ENCODE peak calls at places on chromosome 13, in nine cellular contexts. One of them, this sample, is unnamed.

GRCh38 chr13:60398438-60398891 is 1.4 kb downstream of the TDRD3 start:
- DNase-seq in body of pancreas: no peak
- DNase-seq in lower leg skin: no peak
- DNase-seq in lung: no peak
- DNase-seq in cardiac muscle cell: no peak
- DNase-seq in thoracic aorta: no peak
- DNase-seq in OCI-LY7: no peak
- DNase-seq in gastrocnemius medialis: no peak
- DNase-seq in tibial artery: no peak
- DNase-seq in this sample: no peak

GRCh38 chr13:28568286-28568685 is 73.4 kb upstream of the FLT1 start:
- DNase-seq in lung: peak; percentile 40
- DNase-seq in OCI-LY7: no peak
- DNase-seq in thoracic aorta: no peak
- DNase-seq in gastrocnemius medialis: peak; percentile 17
- DNase-seq in tibial artery: peak; percentile 34
- DNase-seq in body of pancreas: peak; percentile 79
- DNase-seq in cardiac muscle cell: peak; percentile 55
- DNase-seq in lower leg skin: peak; percentile 32
- DNase-seq in this sample: peak; percentile 15

GRCh38 chr13:38680912-38681311 is 6.0 kb upstream of the FREM2 start:
- DNase-seq in thoracic aorta: no peak
- DNase-seq in lung: no peak
- DNase-seq in gastrocnemius medialis: no peak
- DNase-seq in body of pancreas: no peak
- DNase-seq in cardiac muscle cell: no peak
- DNase-seq in lower leg skin: no peak
- DNase-seq in OCI-LY7: no peak
- DNase-seq in tibial artery: no peak
- DNase-seq in this sample: no peak

GRCh38 chr13:26967119-26968038 is 204.2 kb downstream of the USP12 start:
- DNase-seq in OCI-LY7: no peak
- DNase-seq in lower leg skin: no peak
- DNase-seq in body of pancreas: no peak
- DNase-seq in tibial artery: no peak
- DNase-seq in cardiac muscle cell: peak; percentile 70
- DNase-seq in lung: no peak
- DNase-seq in gastrocnemius medialis: no peak
- DNase-seq in thoracic aorta: no peak
- DNase-seq in this sample: no peak

GRCh38 chr13:91893040-91893439 is 494.6 kb downstream of the GPC5 start:
- DNase-seq in cardiac muscle cell: no peak
- DNase-seq in body of pancreas: no peak
- DNase-seq in lung: no peak
- DNase-seq in gastrocnemius medialis: no peak
- DNase-seq in OCI-LY7: no peak
- DNase-seq in tibial artery: no peak
- DNase-seq in thoracic aorta: no peak
- DNase-seq in lower leg skin: no peak
- DNase-seq in this sample: no peak

GRCh38 chr13:49052801-49053200 is 77.1 kb downstream of the FNDC3A start:
- DNase-seq in lower leg skin: no peak
- DNase-seq in OCI-LY7: no peak
- DNase-seq in gastrocnemius medialis: no peak
- DNase-seq in thoracic aorta: no peak
- DNase-seq in lung: no peak
- DNase-seq in tibial artery: no peak
- DNase-seq in body of pancreas: no peak
- DNase-seq in cardiac muscle cell: no peak
- DNase-seq in this sample: no peak

GRCh38 chr13:21504379-21504778 is 45.3 kb upstream of the ZDHHC20 start:
- DNase-seq in body of pancreas: no peak
- DNase-seq in thoracic aorta: no peak
- DNase-seq in cardiac muscle cell: no peak
- DNase-seq in OCI-LY7: no peak
- DNase-seq in lower leg skin: no peak
- DNase-seq in tibial artery: no peak
- DNase-seq in lung: no peak
- DNase-seq in gastrocnemius medialis: no peak
- DNase-seq in this sample: no peak

GRCh38 chr13:82330499-82330898 is 1551.8 kb downstream of the SLITRK1 start:
- DNase-seq in body of pancreas: no peak
- DNase-seq in cardiac muscle cell: peak; percentile 24
- DNase-seq in thoracic aorta: no peak
- DNase-seq in OCI-LY7: peak; percentile 26
- DNase-seq in tibial artery: no peak
- DNase-seq in lower leg skin: no peak
- DNase-seq in gastrocnemius medialis: no peak
- DNase-seq in lung: no peak
- DNase-seq in this sample: no peak

GRCh38 chr13:109836629-109837607 is 50.5 kb upstream of the IRS2 start:
- DNase-seq in tibial artery: no peak
- DNase-seq in gastrocnemius medialis: no peak
- DNase-seq in lower leg skin: no peak
- DNase-seq in OCI-LY7: no peak
- DNase-seq in body of pancreas: peak; percentile 33
- DNase-seq in thoracic aorta: no peak
- DNase-seq in cardiac muscle cell: no peak
- DNase-seq in lung: no peak
- DNase-seq in this sample: no peak

GRCh38 chr13:30792257-30793000 is 57.1 kb downstream of the ALOX5AP start:
- DNase-seq in OCI-LY7: no peak
- DNase-seq in thoracic aorta: peak; percentile 38
- DNase-seq in body of pancreas: peak; percentile 62
- DNase-seq in tibial artery: peak; percentile 79
- DNase-seq in gastrocnemius medialis: peak; percentile 25
- DNase-seq in cardiac muscle cell: peak; percentile 96
- DNase-seq in lung: peak; percentile 55
- DNase-seq in lower leg skin: peak; percentile 61
- DNase-seq in this sample: no peak

GRCh38 chr13:40764587-40765403 is 6.2 kb downstream of the MRPS31 start:
- DNase-seq in thoracic aorta: no peak
- DNase-seq in gastrocnemius medialis: no peak
- DNase-seq in tibial artery: no peak
- DNase-seq in OCI-LY7: no peak
- DNase-seq in lung: no peak
- DNase-seq in lower leg skin: no peak
- DNase-seq in cardiac muscle cell: no peak
- DNase-seq in body of pancreas: peak; percentile 62
- DNase-seq in this sample: peak; percentile 27

GRCh38 chr13:26502826-26503225 is 54.7 kb upstream of the WASF3 start:
- DNase-seq in tibial artery: peak; percentile 75
- DNase-seq in OCI-LY7: no peak
- DNase-seq in thoracic aorta: no peak
- DNase-seq in lung: no peak
- DNase-seq in gastrocnemius medialis: peak; percentile 37
- DNase-seq in cardiac muscle cell: peak; percentile 80
- DNase-seq in body of pancreas: no peak
- DNase-seq in lower leg skin: peak; percentile 62
- DNase-seq in this sample: no peak

GRCh38 chr13:28719656-28720055 is 886 bp upstream of the SLC46A3 start:
- DNase-seq in gastrocnemius medialis: no peak
- DNase-seq in lung: no peak
- DNase-seq in OCI-LY7: no peak
- DNase-seq in thoracic aorta: no peak
- DNase-seq in body of pancreas: no peak
- DNase-seq in lower leg skin: no peak
- DNase-seq in cardiac muscle cell: peak; percentile 83
- DNase-seq in tibial artery: no peak
- DNase-seq in this sample: no peak

GRCh38 chr13:111853766-111854165 is 213.2 kb upstream of the SOX1 start:
- DNase-seq in cardiac muscle cell: no peak
- DNase-seq in lung: no peak
- DNase-seq in thoracic aorta: no peak
- DNase-seq in body of pancreas: no peak
- DNase-seq in gastrocnemius medialis: no peak
- DNase-seq in lower leg skin: no peak
- DNase-seq in tibial artery: no peak
- DNase-seq in OCI-LY7: no peak
- DNase-seq in this sample: no peak

GRCh38 chr13:82802528-82802927 is 1079.7 kb downstream of the SLITRK1 start:
- DNase-seq in gastrocnemius medialis: no peak
- DNase-seq in OCI-LY7: no peak
- DNase-seq in thoracic aorta: no peak
- DNase-seq in lower leg skin: no peak
- DNase-seq in tibial artery: no peak
- DNase-seq in cardiac muscle cell: peak; percentile 14
- DNase-seq in body of pancreas: no peak
- DNase-seq in lung: no peak
- DNase-seq in this sample: no peak

GRCh38 chr13:39148513-39148961 is 110.3 kb downstream of the NHLRC3 start:
- DNase-seq in lower leg skin: peak; percentile 16
- DNase-seq in lung: no peak
- DNase-seq in thoracic aorta: no peak
- DNase-seq in tibial artery: peak; percentile 33
- DNase-seq in OCI-LY7: no peak
- DNase-seq in cardiac muscle cell: peak; percentile 90
- DNase-seq in gastrocnemius medialis: peak; percentile 11
- DNase-seq in body of pancreas: no peak
- DNase-seq in this sample: no peak

DNA sequence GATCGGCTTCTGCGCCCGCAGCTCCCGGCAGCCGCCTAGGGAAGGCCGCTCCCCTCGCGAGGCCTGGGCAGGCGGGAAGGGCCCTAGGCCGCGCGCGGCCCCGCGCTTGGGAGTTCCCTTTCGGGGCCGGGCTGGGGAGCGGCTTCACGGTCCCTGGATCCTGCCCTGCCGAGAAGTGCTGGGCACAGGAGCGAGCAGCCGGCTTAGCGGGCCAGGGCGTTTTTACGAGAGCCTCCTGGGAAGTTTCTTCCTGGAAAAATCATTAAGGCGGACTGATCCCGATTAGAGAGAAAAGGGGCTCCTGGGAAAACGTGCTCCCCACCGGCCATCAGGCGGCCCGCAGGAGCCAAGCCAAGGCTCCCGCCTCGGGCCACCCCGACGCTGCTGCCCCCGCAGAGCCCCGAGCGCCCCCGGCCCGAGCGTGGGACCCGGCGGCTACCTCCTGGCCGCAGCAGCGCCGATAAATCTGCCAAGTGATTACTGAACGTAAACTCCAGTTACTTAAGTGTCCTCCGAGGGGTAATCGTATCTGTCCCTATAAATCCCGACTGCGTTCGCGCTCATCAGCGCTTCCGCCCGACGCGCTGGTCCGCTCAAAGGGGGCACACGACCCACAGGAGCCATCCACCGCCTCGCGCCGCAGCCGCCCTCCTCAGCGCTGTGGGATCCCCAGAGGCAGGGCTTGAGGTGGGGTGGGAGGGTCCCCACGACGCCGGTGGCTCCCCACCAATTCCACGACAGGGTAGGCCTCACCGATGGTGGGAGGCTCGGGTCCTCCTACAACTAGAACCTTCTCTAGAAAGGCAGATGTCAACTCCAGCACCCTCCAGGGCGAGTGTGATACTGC is 2.8 kb downstream of the ZIC5 start:
- DNase-seq in lower leg skin: no peak
- DNase-seq in lung: no peak
- DNase-seq in OCI-LY7: no peak
- DNase-seq in tibial artery: no peak
- DNase-seq in body of pancreas: no peak
- DNase-seq in cardiac muscle cell: no peak
- DNase-seq in gastrocnemius medialis: no peak
- DNase-seq in thoracic aorta: no peak
- DNase-seq in this sample: no peak
- H3K4me3 ChIP-seq in lower leg skin: no peak overlapping the region
- H3K4me3 ChIP-seq in lung: no peak overlapping the region
- H3K4me3 ChIP-seq in OCI-LY7: no peak overlapping the region
- H3K4me3 ChIP-seq in tibial artery: peak overlapping the region; percentile 7
- H3K4me3 ChIP-seq in body of pancreas: no peak overlapping the region
- H3K4me3 ChIP-seq in cardiac muscle cell: peak overlapping the region; percentile 41
- H3K4me3 ChIP-seq in gastrocnemius medialis: peak overlapping the region; percentile 21
- H3K4me3 ChIP-seq in thoracic aorta: peak overlapping the region; percentile 61
- H3K4me3 ChIP-seq in this sample: peak overlapping the region; percentile 82

DNA sequence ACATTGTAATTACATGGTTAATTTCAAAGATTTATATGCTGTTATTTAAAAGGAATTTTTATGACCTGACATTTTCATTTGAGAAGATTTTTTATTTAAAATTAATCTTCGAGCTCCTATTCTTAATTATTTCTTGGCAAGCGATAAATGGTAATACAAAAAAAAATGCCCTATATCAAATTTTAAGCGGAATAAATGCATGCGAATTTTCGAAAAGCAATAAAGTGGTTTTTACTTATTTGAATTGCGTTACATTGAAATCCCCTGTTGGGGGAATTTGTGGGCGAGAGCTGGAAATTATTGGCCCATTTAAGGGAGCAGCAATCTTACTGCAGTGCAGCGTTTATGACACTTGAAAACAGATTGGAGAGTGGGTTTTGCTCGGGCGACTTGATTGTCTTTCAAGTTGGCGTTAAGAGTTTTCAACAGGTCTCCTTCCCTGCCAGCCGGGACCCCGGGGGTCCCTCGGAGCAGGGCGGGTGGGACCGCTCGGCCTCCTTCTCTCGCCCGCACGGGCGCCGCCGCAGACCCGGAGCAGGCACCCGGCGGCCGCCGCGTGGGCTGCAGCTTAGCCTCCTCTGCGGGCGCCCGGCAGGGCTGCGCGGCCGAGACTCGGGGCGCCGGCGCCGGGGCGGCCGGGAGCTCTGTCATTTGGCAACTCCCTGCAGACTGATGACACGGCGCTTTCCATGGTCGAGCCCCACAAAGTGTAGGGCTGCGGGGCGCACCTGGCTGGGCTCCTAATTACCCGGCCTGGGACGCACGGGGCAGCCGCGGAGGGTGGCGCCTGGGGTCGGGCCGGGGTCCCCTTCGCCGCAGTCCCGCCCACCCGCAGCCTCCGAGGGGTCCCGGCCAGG is 255.1 kb upstream of the SOX21 start:
- DNase-seq in body of pancreas: peak; percentile 12
- DNase-seq in thoracic aorta: no peak
- DNase-seq in OCI-LY7: no peak
- DNase-seq in lung: no peak
- DNase-seq in cardiac muscle cell: peak; percentile 9
- DNase-seq in lower leg skin: no peak
- DNase-seq in gastrocnemius medialis: no peak
- DNase-seq in tibial artery: no peak
- DNase-seq in this sample: no peak
- H3K4me3 ChIP-seq in body of pancreas: no peak overlapping the region
- H3K4me3 ChIP-seq in thoracic aorta: peak overlapping the region; percentile 38
- H3K4me3 ChIP-seq in OCI-LY7: no peak overlapping the region
- H3K4me3 ChIP-seq in lung: no peak overlapping the region
- H3K4me3 ChIP-seq in cardiac muscle cell: peak overlapping the region; percentile 46
- H3K4me3 ChIP-seq in lower leg skin: no peak overlapping the region
- H3K4me3 ChIP-seq in gastrocnemius medialis: peak overlapping the region; percentile 35
- H3K4me3 ChIP-seq in tibial artery: no peak overlapping the region
- H3K4me3 ChIP-seq in this sample: no peak overlapping the region

GRCh38 chr13:36130542-36131214 is 504 bp downstream of the DCLK1 start:
- DNase-seq in cardiac muscle cell: peak; percentile 33
- DNase-seq in body of pancreas: no peak
- DNase-seq in lower leg skin: no peak
- DNase-seq in lung: peak; percentile 35
- DNase-seq in thoracic aorta: no peak
- DNase-seq in OCI-LY7: no peak
- DNase-seq in gastrocnemius medialis: no peak
- DNase-seq in tibial artery: peak; percentile 45
- DNase-seq in this sample: no peak
- H3K4me3 ChIP-seq in cardiac muscle cell: peak overlapping the region; percentile 32
- H3K4me3 ChIP-seq in body of pancreas: no peak overlapping the region
- H3K4me3 ChIP-seq in lower leg skin: peak overlapping the region; percentile 39
- H3K4me3 ChIP-seq in lung: peak overlapping the region; percentile 5
- H3K4me3 ChIP-seq in thoracic aorta: peak overlapping the region; percentile 75
- H3K4me3 ChIP-seq in OCI-LY7: no peak overlapping the region
- H3K4me3 ChIP-seq in gastrocnemius medialis: peak overlapping the region; percentile 56
- H3K4me3 ChIP-seq in tibial artery: peak overlapping the region; percentile 59
- H3K4me3 ChIP-seq in this sample: no peak overlapping the region

GRCh38 chr13:77916481-77916880 is 2.1 kb downstream of the EDNRB start:
- DNase-seq in lung: no peak
- DNase-seq in lower leg skin: no peak
- DNase-seq in tibial artery: no peak
- DNase-seq in OCI-LY7: no peak
- DNase-seq in cardiac muscle cell: no peak
- DNase-seq in gastrocnemius medialis: no peak
- DNase-seq in thoracic aorta: no peak
- DNase-seq in body of pancreas: no peak
- DNase-seq in this sample: no peak
- H3K4me3 ChIP-seq in lung: peak overlapping the region; percentile 37
- H3K4me3 ChIP-seq in lower leg skin: no peak overlapping the region
- H3K4me3 ChIP-seq in tibial artery: peak overlapping the region; percentile 51
- H3K4me3 ChIP-seq in OCI-LY7: no peak overlapping the region
- H3K4me3 ChIP-seq in cardiac muscle cell: no peak overlapping the region
- H3K4me3 ChIP-seq in gastrocnemius medialis: peak overlapping the region; percentile 65
- H3K4me3 ChIP-seq in thoracic aorta: no peak overlapping the region
- H3K4me3 ChIP-seq in body of pancreas: no peak overlapping the region
- H3K4me3 ChIP-seq in this sample: no peak overlapping the region